ENCODE peak calls at places on chromosome 14, in seven cellular contexts. T is sciatic nerve; H is H1; D is stimulated activated naive CD4-positive, alpha-beta T cell treated with Interleukin-2 at 50 U/mL for 16 hours; M is kidney epithelial cell; E is hippocampal formation; C is NT2/D1. F is an unnamed sample.

GRCh38 chr14:59534361-59534987 is 42.1 kb downstream of the CCDC175 start:
- DNase-seq in T (no peak), H (no peak), D (no peak), M (no peak), E (no peak), C (no peak), F (no peak)

GRCh38 chr14:61140271-61140670 is 140.9 kb downstream of the TMEM30B start:
- DNase-seq in T (no peak), H (no peak), D (no peak), M (no peak), E (no peak), C (no peak), F (no peak)

GRCh38 chr14:61608245-61609142 is 86.8 kb upstream of the HIF1A start:
- DNase-seq in T (no peak), H (no peak), D (no peak), M (no peak), E (peak; percentile 67), C (no peak), F (no peak)

GRCh38 chr14:30194769-30195168 is 267.1 kb upstream of the PRKD1 start:
- DNase-seq in T (no peak), H (no peak), D (no peak), M (peak; percentile 34), E (no peak), C (no peak), F (no peak)

GRCh38 chr14:70027785-70028428 is 148.7 kb downstream of the SMOC1 start:
- DNase-seq in T (peak; percentile 88), H (peak; percentile 99), D (peak; percentile 29), M (no peak), E (peak; percentile 14), C (peak; percentile 49), F (no peak)

GRCh38 chr14:36550899-36551298 is 30.9 kb upstream of the NKX2-1 start:
- DNase-seq in T (no peak), H (no peak), D (no peak), M (no peak), E (no peak), C (no peak), F (no peak)

GRCh38 chr14:29928342-29928640 is 644 bp upstream of the PRKD1 start:
- DNase-seq in T (no peak), H (no peak), D (no peak), M (no peak), E (no peak), C (no peak), F (no peak)

GRCh38 chr14:91153360-91153759 is 39.5 kb downstream of the DGLUCY start:
- DNase-seq in T (no peak), H (no peak), D (no peak), M (no peak), E (no peak), C (no peak), F (no peak)

GRCh38 chr14:73725116-73726024 is 11.2 kb upstream of the PNMA1 start:
- DNase-seq in T (peak; percentile 67), H (no peak), D (no peak), M (no peak), E (no peak), C (no peak), F (no peak)

GRCh38 chr14:101833045-101833444 is 71.5 kb downstream of the PPP2R5C start:
- DNase-seq in T (no peak), H (no peak), D (no peak), M (no peak), E (no peak), C (no peak), F (no peak)

GRCh38 chr14:29222671-29223268 is 456.2 kb downstream of the FOXG1 start:
- DNase-seq in T (no peak), H (no peak), D (no peak), M (no peak), E (peak; percentile 72), C (no peak), F (no peak)

GRCh38 chr14:38420045-38420444 is 164.2 kb upstream of the CLEC14A start:
- DNase-seq in T (no peak), H (no peak), D (no peak), M (no peak), E (no peak), C (no peak), F (no peak)

GRCh38 chr14:23186913-23187654 is 3.6 kb upstream of the SLC7A8 start:
- DNase-seq in T (no peak), H (peak; percentile 51), D (no peak), M (no peak), E (peak; percentile 57), C (no peak), F (no peak)

GRCh38 chr14:77140937-77141591 is 527 bp downstream of the ZDHHC22 start:
- DNase-seq in T (no peak), H (peak; percentile 91), D (no peak), M (no peak), E (no peak), C (no peak), F (no peak)

GRCh38 chr14:80494769-80495168 is 283.5 kb upstream of the DIO2 start:
- DNase-seq in T (no peak), H (no peak), D (no peak), M (no peak), E (no peak), C (no peak), F (no peak)

GRCh38 chr14:54901380-54902142 is 1.1 kb downstream of the GCH1 start:
- DNase-seq in T (peak; percentile 64), H (no peak), D (peak; percentile 5), M (no peak), E (no peak), C (no peak), F (no peak)

GRCh38 chr14:50060871-50061663 is 55.3 kb downstream of the VCPKMT start:
- DNase-seq in T (peak; percentile 67), H (no peak), D (peak; percentile 38), M (peak; percentile 82), E (no peak), C (no peak), F (no peak)

GRCh38 chr14:22689186-22689585 is 45.0 kb upstream of the OR6J1 start:
- DNase-seq in T (no peak), H (no peak), D (no peak), M (peak; percentile 94), E (no peak), C (no peak), F (no peak)

GRCh38 chr14:105853089-105853906 is 326.9 kb downstream of the TMEM121 start:
- DNase-seq in T (no peak), H (no peak), D (no peak), M (no peak), E (no peak), C (no peak), F (no peak)

GRCh38 chr14:78933948-78934524 is 763.9 kb downstream of the NRXN3 start:
- DNase-seq in T (no peak), H (no peak), D (no peak), M (no peak), E (peak; percentile 30), C (peak; percentile 20), F (no peak)

GRCh38 chr14:39603942-39604341 is 171.7 kb upstream of the FBXO33 start:
- DNase-seq in T (no peak), H (no peak), D (no peak), M (no peak), E (no peak), C (no peak), F (no peak)

GRCh38 chr14:68191567-68192321 is 372.2 kb downstream of the RAD51B start:
- DNase-seq in T (no peak), H (no peak), D (no peak), M (peak; percentile 95), E (no peak), C (no peak), F (no peak)

F was measured in chondrocyte.